ENCODE peak calls at places on chromosome 13, in eight cellular contexts. U is GM23248; O is lower lobe of right lung; N is Caco-2; K is PC-9; A is CD8-positive, alpha-beta T cell; L is CD4-positive, alpha-beta memory T cell; Y is A549. V is an unnamed sample.

GRCh38 chr13:50224534-50224933 is 209.3 kb downstream of the KCNRG start:
- DNase-seq in U (peak), O (no peak), N (no peak), K (no peak), A (no peak), L (no peak), Y (no peak), V (peak)

GRCh38 chr13:113474179-113474578 is 16.3 kb downstream of the DCUN1D2 start:
- DNase-seq in U (peak), O (peak), N (no peak), K (no peak), A (no peak), L (no peak), Y (no peak), V (peak)

GRCh38 chr13:88042489-88042888 is 371.3 kb downstream of the SLITRK5 start:
- DNase-seq in U (no peak), O (no peak), N (no peak), K (no peak), A (no peak), L (no peak), Y (no peak), V (peak)

GRCh38 chr13:51000576-51001260 is 91.1 kb downstream of the RNASEH2B start:
- DNase-seq in U (peak), O (no peak), N (no peak), K (no peak), A (no peak), L (no peak), Y (no peak), V (peak)

GRCh38 chr13:103324641-103325040 is 258.4 kb upstream of the SLC10A2 start:
- DNase-seq in U (no peak), O (no peak), N (no peak), K (no peak), A (no peak), L (no peak), Y (no peak), V (no peak)

GRCh38 chr13:85806553-85807175 is 7.4 kb upstream of the SLITRK6 start:
- DNase-seq in U (peak), O (no peak), N (no peak), K (no peak), A (no peak), L (peak), Y (peak), V (peak)

GRCh38 chr13:100875392-100876043 is 200.9 kb upstream of the TMTC4 start:
- DNase-seq in U (peak), O (no peak), N (no peak), K (no peak), A (no peak), L (no peak), Y (no peak), V (peak)

GRCh38 chr13:69291292-69291906 is 816.2 kb upstream of the ATXN8OS start:
- DNase-seq in U (no peak), O (no peak), N (no peak), K (no peak), A (no peak), L (no peak), Y (no peak), V (no peak)

GRCh38 chr13:29465741-29466293 is 129.7 kb downstream of the SLC7A1 start:
- DNase-seq in U (peak), O (no peak), N (no peak), K (peak), A (no peak), L (no peak), Y (no peak), V (peak)

GRCh38 chr13:100203696-100204367 is 114.9 kb downstream of the PCCA start:
- DNase-seq in U (peak), O (no peak), N (no peak), K (no peak), A (no peak), L (peak), Y (no peak), V (peak)

GRCh38 chr13:25738342-25738771 is 313.5 kb downstream of the SHISA2 start:
- DNase-seq in U (peak), O (no peak), N (no peak), K (no peak), A (no peak), L (no peak), Y (no peak), V (no peak)

GRCh38 chr13:76663941-76664340 is 222.3 kb downstream of the KCTD12 start:
- DNase-seq in U (peak), O (no peak), N (no peak), K (no peak), A (no peak), L (no peak), Y (no peak), V (peak)

GRCh38 chr13:23432589-23432988 is 913 bp downstream of the SACS start:
- DNase-seq in U (no peak), O (no peak), N (no peak), K (no peak), A (no peak), L (no peak), Y (no peak), V (no peak)

GRCh38 chr13:113759525-113760137 is 605 bp downstream of the TMEM255B start:
- DNase-seq in U (peak), O (no peak), N (no peak), K (no peak), A (no peak), L (no peak), Y (no peak), V (no peak)

GRCh38 chr13:110277357-110277950 is 29.5 kb downstream of the COL4A1 start:
- DNase-seq in U (no peak), O (no peak), N (no peak), K (no peak), A (no peak), L (no peak), Y (no peak), V (peak)

GRCh38 chr13:27182844-27183497 is 11.4 kb upstream of the USP12 start:
- DNase-seq in U (peak), O (no peak), N (no peak), K (peak), A (no peak), L (no peak), Y (peak), V (peak)

GRCh38 chr13:73168226-73168992 is 109.6 kb downstream of the KLF5 start:
- DNase-seq in U (peak), O (no peak), N (no peak), K (no peak), A (no peak), L (no peak), Y (no peak), V (no peak)

GRCh38 chr13:31749929-31750328 is 10.6 kb downstream of the RXFP2 start:
- DNase-seq in U (peak), O (no peak), N (no peak), K (no peak), A (no peak), L (no peak), Y (no peak), V (peak)

GRCh38 chr13:51919531-51919930 is 57.8 kb downstream of the CCDC70 start:
- DNase-seq in U (no peak), O (no peak), N (peak), K (no peak), A (no peak), L (no peak), Y (no peak), V (no peak)

GRCh38 chr13:85529216-85529590 is 270.0 kb downstream of the SLITRK6 start:
- DNase-seq in U (no peak), O (no peak), N (no peak), K (no peak), A (no peak), L (no peak), Y (peak), V (no peak)

GRCh38 chr13:80716610-80717081 is 375.7 kb upstream of the SPRY2 start:
- DNase-seq in U (no peak), O (no peak), N (no peak), K (no peak), A (no peak), L (no peak), Y (no peak), V (peak)

GRCh38 chr13:92137519-92137918 is 739.1 kb downstream of the GPC5 start:
- DNase-seq in U (no peak), O (no peak), N (no peak), K (no peak), A (no peak), L (no peak), Y (no peak), V (peak)

GRCh38 chr13:108070925-108071324 is 144.4 kb downstream of the LIG4 start:
- DNase-seq in U (no peak), O (no peak), N (no peak), K (no peak), A (no peak), L (no peak), Y (no peak), V (no peak)

GRCh38 chr13:90806905-90807304 is 540.6 kb upstream of the MIR17HG start:
- DNase-seq in U (no peak), O (no peak), N (no peak), K (no peak), A (no peak), L (no peak), Y (no peak), V (no peak)

GRCh38 chr13:102260256-102260655 is 141.6 kb downstream of the FGF14 start:
- DNase-seq in U (no peak), O (no peak), N (no peak), K (no peak), A (no peak), L (no peak), Y (no peak), V (no peak)

GRCh38 chr13:39811051-39811450 is 155.6 kb downstream of the COG6 start:
- DNase-seq in U (no peak), O (peak), N (no peak), K (no peak), A (no peak), L (no peak), Y (no peak), V (no peak)

GRCh38 chr13:40776681-40777165 is 5.7 kb upstream of the MRPS31 start:
- DNase-seq in U (peak), O (no peak), N (no peak), K (no peak), A (peak), L (peak), Y (no peak), V (peak)

GRCh38 chr13:23684647-23685046 is 114.4 kb downstream of the TNFRSF19 start:
- DNase-seq in U (no peak), O (no peak), N (no peak), K (no peak), A (no peak), L (no peak), Y (no peak), V (no peak)

GRCh38 chr13:76641056-76641455 is 245.1 kb downstream of the KCTD12 start:
- DNase-seq in U (peak), O (no peak), N (no peak), K (no peak), A (no peak), L (no peak), Y (no peak), V (peak)

GRCh38 chr13:30963794-30964193 is 31.3 kb downstream of the TEX26 start:
- DNase-seq in U (peak), O (peak), N (no peak), K (peak), A (no peak), L (no peak), Y (no peak), V (peak)

GRCh38 chr13:39682788-39683187 is 27.3 kb downstream of the COG6 start:
- DNase-seq in U (no peak), O (no peak), N (no peak), K (no peak), A (no peak), L (no peak), Y (no peak), V (no peak)

GRCh38 chr13:97225533-97225932 is 3.4 kb downstream of the MBNL2 start:
- DNase-seq in U (no peak), O (no peak), N (no peak), K (no peak), A (no peak), L (no peak), Y (no peak), V (no peak)

GRCh38 chr13:97224544-97225324 is 2.6 kb downstream of the MBNL2 start:
- DNase-seq in U (peak), O (no peak), N (no peak), K (peak), A (peak), L (peak), Y (no peak), V (peak)

GRCh38 chr13:97226013-97226412 is 3.9 kb downstream of the MBNL2 start:
- DNase-seq in U (no peak), O (no peak), N (no peak), K (no peak), A (no peak), L (no peak), Y (no peak), V (no peak)

GRCh38 chr13:97228850-97229521 is 6.9 kb downstream of the MBNL2 start:
- DNase-seq in U (no peak), O (no peak), N (no peak), K (no peak), A (no peak), L (no peak), Y (no peak), V (no peak)

DNA sequence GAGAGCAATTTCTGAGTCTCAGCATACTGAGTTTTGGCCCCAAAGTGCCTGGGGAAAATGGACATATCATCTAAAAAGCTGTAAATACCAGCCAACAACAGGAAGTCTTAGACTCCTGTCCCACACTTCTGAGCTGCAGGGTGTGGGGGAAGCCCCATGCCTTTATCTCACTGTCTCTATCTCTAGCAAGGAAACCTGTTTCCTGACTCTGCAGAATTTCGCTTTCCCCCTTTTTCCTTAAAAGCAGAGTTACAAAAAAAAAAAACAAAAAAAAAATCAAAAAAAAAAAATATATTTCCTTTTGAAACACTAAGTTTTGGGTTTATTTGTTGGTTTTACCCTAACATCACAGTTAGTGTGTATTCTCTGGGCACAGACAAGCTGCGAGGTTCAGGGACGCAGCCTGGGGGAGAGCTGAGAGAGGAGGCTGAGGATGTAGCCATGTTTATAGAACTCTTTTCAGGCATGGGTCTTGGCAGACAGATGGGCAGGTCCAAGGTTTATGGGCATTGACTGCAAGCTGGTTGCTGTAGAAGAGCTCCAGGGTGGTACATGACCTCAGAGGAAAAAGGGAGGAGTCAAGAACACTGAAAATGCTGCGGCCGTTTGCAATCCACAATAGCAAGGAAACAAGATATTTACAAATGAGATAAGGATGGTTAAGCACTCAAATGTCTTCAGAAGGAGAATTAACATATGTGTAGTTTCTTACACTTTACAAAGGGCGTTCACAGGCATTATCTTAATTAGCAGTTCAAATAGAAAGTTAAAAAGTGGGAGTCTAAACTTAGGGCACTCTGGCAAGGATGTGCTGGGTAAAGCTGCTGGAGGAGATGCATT is 4.9 kb downstream of the MBNL2 start:
- DNase-seq in U (peak), O (no peak), N (no peak), K (no peak), A (peak), L (peak), Y (no peak), V (no peak)
- H3K4me3 ChIP-seq in U (peak), O (peak), N (no peak), K (peak), A (peak), L (peak), Y (no peak), V (no peak)

GRCh38 chr13:78060966-78061365 is 142.3 kb upstream of the EDNRB start:
- DNase-seq in U (no peak), O (no peak), N (no peak), K (peak), A (no peak), L (no peak), Y (no peak), V (no peak)
- H3K4me3 ChIP-seq in U (no peak), O (no peak), N (no peak), K (no peak), A (no peak), L (no peak), Y (no peak), V (no peak)

GRCh38 chr13:20702530-20702929 is 969 bp upstream of the IL17D start:
- DNase-seq in U (peak), O (no peak), N (no peak), K (no peak), A (no peak), L (no peak), Y (no peak), V (no peak)

GRCh38 chr13:20702945-20703784 is at the start of gene IL17D:
- DNase-seq in U (peak), O (peak), N (no peak), K (peak), A (peak), L (peak), Y (no peak), V (no peak)

GRCh38 chr13:20706661-20707060 is 3.2 kb downstream of the IL17D start:
- DNase-seq in U (no peak), O (no peak), N (no peak), K (no peak), A (no peak), L (no peak), Y (no peak), V (no peak)

GRCh38 chr13:20704459-20705069 is 1.1 kb downstream of the IL17D start:
- DNase-seq in U (no peak), O (no peak), N (no peak), K (no peak), A (no peak), L (no peak), Y (no peak), V (no peak)

DNA sequence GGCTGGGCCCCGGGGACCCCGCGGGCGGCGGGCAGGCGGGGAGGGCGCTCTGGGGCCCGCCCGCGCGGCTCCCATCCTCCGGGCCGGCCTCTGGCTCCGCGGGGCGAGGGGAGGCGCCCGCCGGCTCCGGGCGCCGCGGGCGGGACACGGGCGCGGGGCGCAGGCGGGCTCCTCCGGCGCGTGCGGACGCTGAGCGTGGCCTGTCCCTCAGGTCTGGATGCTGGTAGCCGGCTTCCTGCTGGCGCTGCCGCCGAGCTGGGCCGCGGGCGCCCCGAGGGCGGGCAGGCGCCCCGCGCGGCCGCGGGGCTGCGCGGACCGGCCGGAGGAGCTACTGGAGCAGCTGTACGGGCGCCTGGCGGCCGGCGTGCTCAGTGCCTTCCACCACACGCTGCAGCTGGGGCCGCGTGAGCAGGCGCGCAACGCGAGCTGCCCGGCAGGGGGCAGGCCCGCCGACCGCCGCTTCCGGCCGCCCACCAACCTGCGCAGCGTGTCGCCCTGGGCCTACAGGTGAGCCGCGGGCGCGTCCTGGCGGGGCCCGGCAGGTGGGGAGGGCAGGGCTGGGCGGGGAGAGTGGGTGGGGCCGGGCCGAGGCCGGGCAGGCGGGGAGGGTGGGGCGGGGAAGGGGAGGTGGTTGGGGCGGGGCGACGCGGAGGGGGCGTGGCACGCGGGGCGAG is 423 bp downstream of the IL17D start:
- DNase-seq in U (peak), O (peak), N (peak), K (peak), A (peak), L (peak), Y (peak), V (peak)
- H3K4me3 ChIP-seq in U (peak), O (peak), N (peak), K (no peak), A (no peak), L (no peak), Y (peak), V (peak)

DNA sequence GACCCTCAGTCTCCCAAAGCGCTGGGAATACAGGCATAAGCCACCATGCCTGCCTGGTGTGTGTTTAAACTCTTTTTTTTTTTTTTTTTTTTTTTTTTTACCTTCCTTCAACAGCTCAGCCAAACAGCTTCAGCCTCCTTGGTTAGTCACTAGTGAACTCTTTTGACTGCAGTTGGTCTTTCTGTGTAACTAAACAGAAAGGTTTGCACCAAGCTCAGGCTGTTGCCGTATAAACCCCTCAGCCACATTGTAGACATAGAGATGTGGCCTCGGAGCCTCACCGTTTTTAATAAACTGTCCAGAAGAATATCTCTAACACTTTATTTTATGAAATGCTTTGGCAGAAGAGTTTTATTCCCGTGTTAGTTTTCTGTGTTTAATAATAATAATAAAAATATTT is 171.6 kb upstream of the MAB21L1 start:
- DNase-seq in U (peak), O (no peak), N (no peak), K (no peak), A (no peak), L (no peak), Y (no peak), V (peak)
- H3K4me3 ChIP-seq in U (no peak), O (no peak), N (no peak), K (no peak), A (no peak), L (no peak), Y (no peak), V (no peak)

V was measured in fibroblast of mammary gland.